ENCODE peak calls at places on chromosome 22, in six cellular contexts. V is mammary epithelial cell, J is NT2/D1, N is IMR-90, S is ovary, W is mesenchymal stem cell. A is an unnamed sample.

GRCh38 chr22:16815073-16815472 is 10.1 kb downstream of the XKR3 start:
- DNase-seq in V (no peak), J (no peak), N (no peak), S (no peak), W (no peak), A (no peak)

GRCh38 chr22:32708835-32709234 is 92.7 kb upstream of the TIMP3 start:
- DNase-seq in V (peak; percentile 61), J (no peak), N (peak; percentile 37), S (no peak), W (no peak), A (no peak)

GRCh38 chr22:18152519-18152918 is 2.5 kb downstream of the USP18 start:
- DNase-seq in V (no peak), J (no peak), N (no peak), S (no peak), W (no peak), A (peak; percentile 16)

GRCh38 chr22:24952837-24953293 is 349 bp downstream of the KIAA1671 start:
- DNase-seq in V (peak; percentile 73), J (no peak), N (peak; percentile 7), S (no peak), W (peak; percentile 86), A (no peak)

GRCh38 chr22:24424001-24424900 is 3.1 kb upstream of the ADORA2A start:
- DNase-seq in V (no peak), J (no peak), N (no peak), S (no peak), W (no peak), A (peak; percentile 50)

GRCh38 chr22:29727248-29727551 is 7.4 kb downstream of the CABP7 start:
- DNase-seq in V (no peak), J (peak; percentile 66), N (peak; percentile 32), S (peak; percentile 36), W (peak; percentile 42), A (no peak)

GRCh38 chr22:33841281-33842005 is 78.8 kb downstream of the LARGE1 start:
- DNase-seq in V (no peak), J (no peak), N (no peak), S (no peak), W (no peak), A (no peak)

GRCh38 chr22:38203090-38203810 is 1.5 kb downstream of the MAFF start:
- DNase-seq in V (peak; percentile 68), J (no peak), N (peak; percentile 53), S (peak; percentile 71), W (peak; percentile 56), A (peak; percentile 27)

GRCh38 chr22:30201970-30202369 is 44.6 kb downstream of the LIF start:
- DNase-seq in V (peak; percentile 65), J (no peak), N (peak; percentile 92), S (no peak), W (no peak), A (no peak)

GRCh38 chr22:44523981-44524759 is 26.1 kb upstream of the RTL6 start:
- DNase-seq in V (no peak), J (no peak), N (peak; percentile 99), S (peak; percentile 71), W (peak; percentile 99), A (no peak)

GRCh38 chr22:32482708-32483107 is 8.1 kb downstream of the FBXO7 start:
- DNase-seq in V (peak; percentile 69), J (no peak), N (peak; percentile 22), S (no peak), W (no peak), A (no peak)

GRCh38 chr22:31944700-31945477 is 554 bp downstream of the YWHAH start:
- DNase-seq in V (no peak), J (no peak), N (no peak), S (peak; percentile 81), W (peak; percentile 32), A (no peak)

GRCh38 chr22:19109198-19110063 is 12.8 kb downstream of the DGCR2 start:
- DNase-seq in V (peak; percentile 88), J (no peak), N (peak; percentile 64), S (no peak), W (peak; percentile 74), A (peak; percentile 59)

GRCh38 chr22:28582806-28583205 is 96.8 kb downstream of the TTC28 start:
- DNase-seq in V (peak; percentile 42), J (no peak), N (peak; percentile 81), S (no peak), W (peak; percentile 41), A (no peak)

GRCh38 chr22:44693145-44693544 is 8.9 kb upstream of the PRR5 start:
- DNase-seq in V (no peak), J (no peak), N (no peak), S (no peak), W (no peak), A (no peak)

GRCh38 chr22:29258407-29259252 is 9.2 kb downstream of the RHBDD3 start:
- DNase-seq in V (no peak), J (no peak), N (no peak), S (no peak), W (no peak), A (no peak)

GRCh38 chr22:17512960-17513359 is 50.3 kb upstream of the SLC25A18 start:
- DNase-seq in V (no peak), J (no peak), N (no peak), S (no peak), W (no peak), A (no peak)

GRCh38 chr22:50733521-50734342 is 4.3 kb upstream of the ACR start:
- DNase-seq in V (no peak), J (no peak), N (peak; percentile 59), S (peak; percentile 12), W (peak; percentile 34), A (no peak)

GRCh38 chr22:31861226-31861840 is 83.0 kb upstream of the YWHAH start:
- DNase-seq in V (no peak), J (no peak), N (peak; percentile 40), S (no peak), W (peak; percentile 22), A (no peak)

GRCh38 chr22:44538071-44538470 is 40.0 kb upstream of the RTL6 start:
- DNase-seq in V (peak; percentile 21), J (no peak), N (peak; percentile 43), S (no peak), W (peak; percentile 56), A (no peak)

GRCh38 chr22:29328566-29329500 is 13.3 kb upstream of the RASL10A start:
- DNase-seq in V (no peak), J (no peak), N (peak; percentile 22), S (no peak), W (no peak), A (no peak)

GRCh38 chr22:27207907-27208306 is 550.5 kb downstream of the MIAT start:
- DNase-seq in V (peak; percentile 43), J (no peak), N (peak; percentile 39), S (no peak), W (peak; percentile 94), A (no peak)

GRCh38 chr22:24990344-24990905 is 37.9 kb downstream of the KIAA1671 start:
- DNase-seq in V (no peak), J (no peak), N (no peak), S (no peak), W (no peak), A (no peak)

GRCh38 chr22:29524440-29525191 is 28.9 kb downstream of the THOC5 start:
- DNase-seq in V (peak; percentile 13), J (no peak), N (peak; percentile 13), S (peak; percentile 26), W (peak; percentile 27), A (peak; percentile 19)

GRCh38 chr22:43315687-43316217 is 27.4 kb downstream of the SCUBE1 start:
- DNase-seq in V (no peak), J (no peak), N (no peak), S (no peak), W (no peak), A (no peak)

DNA sequence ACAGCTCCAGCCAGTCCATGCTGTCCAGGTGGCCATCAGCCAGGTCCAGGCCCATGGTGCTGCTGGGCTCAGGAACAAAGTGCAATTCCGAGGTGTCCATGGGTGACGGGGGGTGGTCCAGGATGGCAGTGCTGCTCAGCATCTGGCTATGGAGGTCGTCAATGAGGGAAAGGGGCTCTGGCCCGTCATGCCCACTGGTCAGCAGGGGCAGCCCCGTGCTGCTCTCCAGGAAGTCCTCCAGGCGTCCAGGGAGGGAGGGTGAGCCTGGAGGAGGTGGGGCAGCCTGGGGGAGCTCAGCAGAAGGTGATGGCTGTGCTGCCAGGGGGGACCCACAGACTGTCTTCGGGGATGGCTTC is 41.1 kb downstream of the SGSM3 start:
- DNase-seq in V (no peak), J (no peak), N (no peak), S (no peak), W (no peak), A (no peak)
- H3K36me3 ChIP-seq in V (peaks cover 6% of the 10 kb centered on the region), J (peaks cover 69% of the 10 kb centered on the region), N (peaks cover 65% of the 10 kb centered on the region), S (no peaks in the 10 kb centered on the region), W (peaks cover 76% of the 10 kb centered on the region), A (peaks cover 30% of the 10 kb centered on the region)

GRCh38 chr22:20990184-20991180 is 8.4 kb downstream of the LZTR1 start:
- DNase-seq in V (no peak), J (no peak), N (no peak), S (no peak), W (no peak), A (no peak)
- H3K36me3 ChIP-seq in V (peaks cover 5% of the 10 kb centered on the region), J (peaks cover 82% of the 10 kb centered on the region), N (peaks cover 59% of the 10 kb centered on the region), S (no peaks in the 10 kb centered on the region), W (peaks cover 76% of the 10 kb centered on the region), A (peaks cover 18% of the 10 kb centered on the region)

GRCh38 chr22:47048123-47049077 is 285.9 kb downstream of the TBC1D22A start:
- DNase-seq in V (no peak), J (no peak), N (no peak), S (no peak), W (no peak), A (no peak)
- H3K36me3 ChIP-seq in V (no peaks in the 10 kb centered on the region), J (no peaks in the 10 kb centered on the region), N (no peaks in the 10 kb centered on the region), S (no peaks in the 10 kb centered on the region), W (no peaks in the 10 kb centered on the region), A (no peaks in the 10 kb centered on the region)

GRCh38 chr22:36471341-36471821 is 10.1 kb downstream of the TXN2 start:
- DNase-seq in V (peak; percentile 76), J (no peak), N (peak; percentile 60), S (no peak), W (peak; percentile 52), A (no peak)
- H3K36me3 ChIP-seq in V (peaks cover 8% of the 10 kb centered on the region), J (peaks cover 61% of the 10 kb centered on the region), N (peaks cover 29% of the 10 kb centered on the region), S (no peaks in the 10 kb centered on the region), W (peaks cover 60% of the 10 kb centered on the region), A (peaks cover 20% of the 10 kb centered on the region)

DNA sequence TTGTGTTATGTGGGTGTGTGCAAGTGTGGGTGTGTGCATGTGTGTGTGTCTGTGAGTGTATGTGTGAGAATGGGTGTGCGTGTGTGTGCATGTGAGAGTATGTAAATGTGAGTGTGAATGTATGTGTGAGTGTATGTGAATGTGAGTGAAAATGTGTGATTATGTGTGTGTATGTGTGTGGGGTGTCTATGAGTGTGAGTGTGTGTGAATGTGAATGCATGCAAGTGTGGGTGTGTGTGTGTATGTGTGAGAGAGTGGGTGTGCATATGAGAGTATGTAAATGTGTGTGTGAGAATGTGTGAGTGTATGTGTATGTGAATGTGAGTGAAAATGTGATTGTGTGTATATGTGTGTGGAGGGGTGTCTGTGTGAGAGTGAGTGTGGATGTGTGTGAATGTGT is 1292.7 kb downstream of the TBC1D22A start:
- DNase-seq in V (no peak), J (no peak), N (no peak), S (no peak), W (no peak), A (no peak)
- H3K36me3 ChIP-seq in V (no peaks in the 10 kb centered on the region), J (no peaks in the 10 kb centered on the region), N (no peaks in the 10 kb centered on the region), S (no peaks in the 10 kb centered on the region), W (no peaks in the 10 kb centered on the region), A (no peaks in the 10 kb centered on the region)

A was measured in CD8-positive, alpha-beta T cell.